ENCODE peak calls at places on chromosomes 6 and 20, in nine cellular contexts. One of them, this sample, is unnamed.

GRCh38 chr6:1654095-1654494 is 44.4 kb downstream of the FOXC1 start:
- DNase-seq in GM23338: no peak
- DNase-seq in HCT116: no peak
- DNase-seq in GM23248: no peak
- DNase-seq in SK-N-SH: no peak
- DNase-seq in PC-9: no peak
- DNase-seq in OCI-LY7: no peak
- DNase-seq in PC-3: no peak
- DNase-seq in Karpas-422: no peak
- DNase-seq in this sample: no peak

GRCh38 chr6:144151010-144151727 is 852 bp downstream of the STX11 start:
- DNase-seq in GM23338: peak; percentile 9
- DNase-seq in HCT116: no peak
- DNase-seq in GM23248: peak; percentile 59
- DNase-seq in SK-N-SH: no peak
- DNase-seq in PC-9: peak; percentile 19
- DNase-seq in OCI-LY7: peak; percentile 5
- DNase-seq in PC-3: peak; percentile 13
- DNase-seq in Karpas-422: no peak
- DNase-seq in this sample: peak; percentile 49

GRCh38 chr6:101853226-101853625 is 459.7 kb downstream of the GRIK2 start:
- DNase-seq in GM23338: no peak
- DNase-seq in HCT116: no peak
- DNase-seq in GM23248: no peak
- DNase-seq in SK-N-SH: no peak
- DNase-seq in PC-9: no peak
- DNase-seq in OCI-LY7: no peak
- DNase-seq in PC-3: no peak
- DNase-seq in Karpas-422: no peak
- DNase-seq in this sample: no peak

GRCh38 chr6:16562498-16562897 is 198.8 kb downstream of the ATXN1 start:
- DNase-seq in GM23338: no peak
- DNase-seq in HCT116: no peak
- DNase-seq in GM23248: peak; percentile 79
- DNase-seq in SK-N-SH: no peak
- DNase-seq in PC-9: no peak
- DNase-seq in OCI-LY7: no peak
- DNase-seq in PC-3: no peak
- DNase-seq in Karpas-422: no peak
- DNase-seq in this sample: no peak

GRCh38 chr6:30258204-30258603 is 45.0 kb upstream of the TRIM26 start:
- DNase-seq in GM23338: peak; percentile 7
- DNase-seq in HCT116: no peak
- DNase-seq in GM23248: no peak
- DNase-seq in SK-N-SH: no peak
- DNase-seq in PC-9: no peak
- DNase-seq in OCI-LY7: peak; percentile 12
- DNase-seq in PC-3: no peak
- DNase-seq in Karpas-422: no peak
- DNase-seq in this sample: no peak

GRCh38 chr20:33164763-33165095 is 3.2 kb upstream of the BPIFA2 start:
- DNase-seq in GM23338: no peak
- DNase-seq in HCT116: no peak
- DNase-seq in GM23248: no peak
- DNase-seq in SK-N-SH: no peak
- DNase-seq in PC-9: no peak
- DNase-seq in OCI-LY7: no peak
- DNase-seq in PC-3: no peak
- DNase-seq in Karpas-422: no peak
- DNase-seq in this sample: no peak

GRCh38 chr6:110323004-110323657 is 35.0 kb downstream of the METTL24 start:
- DNase-seq in GM23338: peak; percentile 45
- DNase-seq in HCT116: no peak
- DNase-seq in GM23248: no peak
- DNase-seq in SK-N-SH: no peak
- DNase-seq in PC-9: no peak
- DNase-seq in OCI-LY7: no peak
- DNase-seq in PC-3: no peak
- DNase-seq in Karpas-422: no peak
- DNase-seq in this sample: no peak

GRCh38 chr6:161748535-161749386 is 474.9 kb upstream of the AGPAT4 start:
- DNase-seq in GM23338: peak; percentile 96
- DNase-seq in HCT116: peak; percentile 33
- DNase-seq in GM23248: peak; percentile 25
- DNase-seq in SK-N-SH: peak; percentile 39
- DNase-seq in PC-9: peak; percentile 3
- DNase-seq in OCI-LY7: peak; percentile 19
- DNase-seq in PC-3: peak; percentile 47
- DNase-seq in Karpas-422: peak; percentile 73
- DNase-seq in this sample: no peak

GRCh38 chr6:118722820-118723526 is 71.6 kb upstream of the CEP85L start:
- DNase-seq in GM23338: no peak
- DNase-seq in HCT116: no peak
- DNase-seq in GM23248: peak; percentile 44
- DNase-seq in SK-N-SH: no peak
- DNase-seq in PC-9: no peak
- DNase-seq in OCI-LY7: no peak
- DNase-seq in PC-3: peak; percentile 40
- DNase-seq in Karpas-422: no peak
- DNase-seq in this sample: no peak

GRCh38 chr20:45019764-45020126 is 53.4 kb downstream of the STK4 start:
- DNase-seq in GM23338: no peak
- DNase-seq in HCT116: no peak
- DNase-seq in GM23248: no peak
- DNase-seq in SK-N-SH: no peak
- DNase-seq in PC-9: no peak
- DNase-seq in OCI-LY7: no peak
- DNase-seq in PC-3: no peak
- DNase-seq in Karpas-422: no peak
- DNase-seq in this sample: no peak

GRCh38 chr6:89118931-89119330 is 1.1 kb upstream of the SRSF12 start:
- DNase-seq in GM23338: no peak
- DNase-seq in HCT116: no peak
- DNase-seq in GM23248: peak; percentile 12
- DNase-seq in SK-N-SH: peak; percentile 26
- DNase-seq in PC-9: no peak
- DNase-seq in OCI-LY7: no peak
- DNase-seq in PC-3: no peak
- DNase-seq in Karpas-422: no peak
- DNase-seq in this sample: no peak

GRCh38 chr6:1834641-1835516 is 225.2 kb downstream of the FOXC1 start:
- DNase-seq in GM23338: peak; percentile 54
- DNase-seq in HCT116: no peak
- DNase-seq in GM23248: no peak
- DNase-seq in SK-N-SH: no peak
- DNase-seq in PC-9: no peak
- DNase-seq in OCI-LY7: no peak
- DNase-seq in PC-3: no peak
- DNase-seq in Karpas-422: no peak
- DNase-seq in this sample: no peak

DNA sequence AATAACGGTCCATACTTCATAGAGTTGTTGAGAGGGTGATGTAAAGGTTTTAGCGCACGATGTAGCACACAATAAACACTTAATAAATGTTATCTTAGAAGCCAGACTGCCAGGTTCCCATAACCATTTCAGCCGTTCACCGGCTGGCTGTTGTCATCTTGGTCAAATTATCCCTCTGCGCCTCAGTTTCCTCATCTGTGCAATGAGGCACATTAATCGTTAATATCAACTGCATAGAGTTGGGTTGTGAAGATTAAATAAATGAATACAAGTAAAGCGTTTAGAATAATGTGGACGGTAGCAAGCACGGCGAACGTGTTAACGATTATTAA is 432 bp upstream of the PSMF1 start:
- DNase-seq in GM23338: no peak
- DNase-seq in HCT116: no peak
- DNase-seq in GM23248: no peak
- DNase-seq in SK-N-SH: no peak
- DNase-seq in PC-9: no peak
- DNase-seq in OCI-LY7: no peak
- DNase-seq in PC-3: no peak
- DNase-seq in Karpas-422: no peak
- DNase-seq in this sample: no peak
- H2AFZ ChIP-seq in GM23338: peak overlapping the region; percentile 6
- H2AFZ ChIP-seq in HCT116: peak overlapping the region; percentile 89
- H2AFZ ChIP-seq in GM23248: peak overlapping the region; percentile 96
- H2AFZ ChIP-seq in SK-N-SH: peak overlapping the region; percentile 96
- H2AFZ ChIP-seq in PC-9: peak overlapping the region; percentile 98
- H2AFZ ChIP-seq in OCI-LY7: peak overlapping the region; percentile 92
- H2AFZ ChIP-seq in PC-3: peak overlapping the region; percentile 90
- H2AFZ ChIP-seq in Karpas-422: peak overlapping the region; percentile 85
- H2AFZ ChIP-seq in this sample: peak overlapping the region; percentile 82

GRCh38 chr20:18213002-18213401 is 75.3 kb upstream of the ZNF133 start:
- DNase-seq in GM23338: no peak
- DNase-seq in HCT116: no peak
- DNase-seq in GM23248: no peak
- DNase-seq in SK-N-SH: no peak
- DNase-seq in PC-9: no peak
- DNase-seq in OCI-LY7: no peak
- DNase-seq in PC-3: peak; percentile 6
- DNase-seq in Karpas-422: no peak
- DNase-seq in this sample: no peak
- H3K9me2 ChIP-seq in GM23338: no peaks in the 10 kb centered on the region
- H3K9me2 ChIP-seq in HCT116: no peaks in the 10 kb centered on the region
- H3K9me2 ChIP-seq in GM23248: no peaks in the 10 kb centered on the region
- H3K9me2 ChIP-seq in SK-N-SH: no peaks in the 10 kb centered on the region
- H3K9me2 ChIP-seq in PC-9: no peaks in the 10 kb centered on the region
- H3K9me2 ChIP-seq in OCI-LY7: no peaks in the 10 kb centered on the region
- H3K9me2 ChIP-seq in PC-3: no peaks in the 10 kb centered on the region
- H3K9me2 ChIP-seq in Karpas-422: no peaks in the 10 kb centered on the region
- H3K9me2 ChIP-seq in this sample: no peaks in the 10 kb centered on the region

GRCh38 chr20:49672109-49672681 is 41.5 kb downstream of the B4GALT5 start:
- DNase-seq in GM23338: no peak
- DNase-seq in HCT116: no peak
- DNase-seq in GM23248: no peak
- DNase-seq in SK-N-SH: no peak
- DNase-seq in PC-9: no peak
- DNase-seq in OCI-LY7: peak; percentile 51
- DNase-seq in PC-3: no peak
- DNase-seq in Karpas-422: peak; percentile 66
- DNase-seq in this sample: no peak

GRCh38 chr20:49668181-49668877 is 45.3 kb downstream of the B4GALT5 start:
- DNase-seq in GM23338: no peak
- DNase-seq in HCT116: no peak
- DNase-seq in GM23248: no peak
- DNase-seq in SK-N-SH: no peak
- DNase-seq in PC-9: no peak
- DNase-seq in OCI-LY7: peak; percentile 74
- DNase-seq in PC-3: no peak
- DNase-seq in Karpas-422: peak; percentile 56
- DNase-seq in this sample: no peak

GRCh38 chr20:49666906-49667305 is 46.8 kb downstream of the B4GALT5 start:
- DNase-seq in GM23338: no peak
- DNase-seq in HCT116: no peak
- DNase-seq in GM23248: no peak
- DNase-seq in SK-N-SH: no peak
- DNase-seq in PC-9: no peak
- DNase-seq in OCI-LY7: no peak
- DNase-seq in PC-3: no peak
- DNase-seq in Karpas-422: no peak
- DNase-seq in this sample: no peak

GRCh38 chr20:49671429-49671828 is 42.2 kb downstream of the B4GALT5 start:
- DNase-seq in GM23338: no peak
- DNase-seq in HCT116: no peak
- DNase-seq in GM23248: no peak
- DNase-seq in SK-N-SH: no peak
- DNase-seq in PC-9: no peak
- DNase-seq in OCI-LY7: no peak
- DNase-seq in PC-3: no peak
- DNase-seq in Karpas-422: no peak
- DNase-seq in this sample: no peak

GRCh38 chr20:49669601-49670189 is 44.0 kb downstream of the B4GALT5 start:
- DNase-seq in GM23338: no peak
- DNase-seq in HCT116: no peak
- DNase-seq in GM23248: no peak
- DNase-seq in SK-N-SH: no peak
- DNase-seq in PC-9: no peak
- DNase-seq in OCI-LY7: peak; percentile 60
- DNase-seq in PC-3: no peak
- DNase-seq in Karpas-422: peak; percentile 65
- DNase-seq in this sample: peak; percentile 91
- H3K4me2 ChIP-seq in GM23338: no peak overlapping the region
- H3K4me2 ChIP-seq in HCT116: no peak overlapping the region
- H3K4me2 ChIP-seq in GM23248: no peak overlapping the region
- H3K4me2 ChIP-seq in SK-N-SH: no peak overlapping the region
- H3K4me2 ChIP-seq in PC-9: no peak overlapping the region
- H3K4me2 ChIP-seq in OCI-LY7: peak overlapping the region; percentile 93
- H3K4me2 ChIP-seq in PC-3: no peak overlapping the region
- H3K4me2 ChIP-seq in Karpas-422: peak overlapping the region; percentile 83
- H3K4me2 ChIP-seq in this sample: peak overlapping the region; percentile 62

GRCh38 chr6:26054937-26055669 is 32.1 kb upstream of the HFE start:
- DNase-seq in GM23338: peak; percentile 95
- DNase-seq in HCT116: peak; percentile 98
- DNase-seq in GM23248: peak; percentile 95
- DNase-seq in SK-N-SH: peak; percentile 57
- DNase-seq in PC-9: peak; percentile 79
- DNase-seq in OCI-LY7: peak; percentile 93
- DNase-seq in PC-3: peak; percentile 93
- DNase-seq in Karpas-422: peak; percentile 97
- DNase-seq in this sample: peak; percentile 92

GRCh38 chr6:26054659-26054936 is 32.6 kb upstream of the HFE start:
- DNase-seq in GM23338: no peak
- DNase-seq in HCT116: no peak
- DNase-seq in GM23248: no peak
- DNase-seq in SK-N-SH: no peak
- DNase-seq in PC-9: no peak
- DNase-seq in OCI-LY7: no peak
- DNase-seq in PC-3: no peak
- DNase-seq in Karpas-422: no peak
- DNase-seq in this sample: no peak

GRCh38 chr6:26055670-26056582 is 31.3 kb upstream of the HFE start:
- DNase-seq in GM23338: peak; percentile 86
- DNase-seq in HCT116: peak; percentile 84
- DNase-seq in GM23248: peak; percentile 93
- DNase-seq in SK-N-SH: peak; percentile 79
- DNase-seq in PC-9: peak; percentile 92
- DNase-seq in OCI-LY7: peak; percentile 89
- DNase-seq in PC-3: peak; percentile 96
- DNase-seq in Karpas-422: peak; percentile 91
- DNase-seq in this sample: peak; percentile 93

GRCh38 chr6:26051683-26052310 is 35.4 kb upstream of the HFE start:
- DNase-seq in GM23338: no peak
- DNase-seq in HCT116: no peak
- DNase-seq in GM23248: no peak
- DNase-seq in SK-N-SH: no peak
- DNase-seq in PC-9: no peak
- DNase-seq in OCI-LY7: no peak
- DNase-seq in PC-3: no peak
- DNase-seq in Karpas-422: no peak
- DNase-seq in this sample: no peak

GRCh38 chr6:26053929-26054658 is 33.1 kb upstream of the HFE start:
- DNase-seq in GM23338: no peak
- DNase-seq in HCT116: no peak
- DNase-seq in GM23248: peak; percentile 50
- DNase-seq in SK-N-SH: no peak
- DNase-seq in PC-9: no peak
- DNase-seq in OCI-LY7: peak; percentile 58
- DNase-seq in PC-3: peak; percentile 19
- DNase-seq in Karpas-422: no peak
- DNase-seq in this sample: no peak
- H2AFZ ChIP-seq in GM23338: no peak overlapping the region
- H2AFZ ChIP-seq in HCT116: no peak overlapping the region
- H2AFZ ChIP-seq in GM23248: peak overlapping the region; percentile 84
- H2AFZ ChIP-seq in SK-N-SH: peak overlapping the region; percentile 88
- H2AFZ ChIP-seq in PC-9: peak overlapping the region; percentile 84
- H2AFZ ChIP-seq in OCI-LY7: peak overlapping the region; percentile 33
- H2AFZ ChIP-seq in PC-3: peak overlapping the region; percentile 46
- H2AFZ ChIP-seq in Karpas-422: peak overlapping the region; percentile 95
- H2AFZ ChIP-seq in this sample: peak overlapping the region; percentile 19